ENCODE peak calls at places on chromosomes 4 and X, in eight cellular contexts. V is cardiac fibroblast, H is astrocyte of the spinal cord, L is tibial artery, X is GM10248, D is sigmoid colon, W is A673, K is WTC11. U is an unnamed sample.

GRCh38 chr4:99062120-99062519 is 26.5 kb downstream of the ADH5 start:
- DNase-seq in V (no peak), H (no peak), L (no peak), X (no peak), D (no peak), W (no peak), K (no peak), U (no peak)

GRCh38 chrX:11929476-11929875 is 171.4 kb downstream of the MSL3 start:
- DNase-seq in V (peak), H (no peak), L (no peak), X (no peak), D (no peak), W (no peak), K (no peak), U (no peak)

GRCh38 chr4:110224812-110225211 is 26.4 kb upstream of the ELOVL6 start:
- DNase-seq in V (peak), H (no peak), L (no peak), X (no peak), D (no peak), W (no peak), K (no peak), U (no peak)

GRCh38 chr4:65580551-65580950 is 89.7 kb downstream of the EPHA5 start:
- DNase-seq in V (peak), H (peak), L (no peak), X (no peak), D (no peak), W (peak), K (no peak), U (no peak)

GRCh38 chrX:15472523-15472922 is 20.6 kb downstream of the PIR start:
- DNase-seq in V (peak), H (no peak), L (no peak), X (no peak), D (no peak), W (no peak), K (no peak), U (no peak)

GRCh38 chr4:86544313-86544966 is 49.7 kb upstream of the PTPN13 start:
- DNase-seq in V (no peak), H (no peak), L (no peak), X (peak), D (no peak), W (peak), K (no peak), U (no peak)

GRCh38 chr4:18075823-18076433 is 54.4 kb upstream of the LCORL start:
- DNase-seq in V (peak), H (no peak), L (peak), X (no peak), D (no peak), W (peak), K (peak), U (no peak)

GRCh38 chr4:26325191-26325590 is 4.4 kb downstream of the RBPJ start:
- DNase-seq in V (peak), H (peak), L (no peak), X (no peak), D (no peak), W (peak), K (no peak), U (no peak)

GRCh38 chr4:77921701-77922100 is 59.1 kb downstream of the MRPL1 start:
- DNase-seq in V (peak), H (peak), L (no peak), X (no peak), D (no peak), W (peak), K (no peak), U (no peak)

GRCh38 chr4:124288706-124289486 is 423.6 kb downstream of the ANKRD50 start:
- DNase-seq in V (no peak), H (no peak), L (no peak), X (no peak), D (no peak), W (no peak), K (no peak), U (no peak)
- TF ChIP-seq CTCF in V (no peak), H (peak), L (no peak), X (no peak), D (no peak), W (no peak), K (no peak), U (no peak)

DNA sequence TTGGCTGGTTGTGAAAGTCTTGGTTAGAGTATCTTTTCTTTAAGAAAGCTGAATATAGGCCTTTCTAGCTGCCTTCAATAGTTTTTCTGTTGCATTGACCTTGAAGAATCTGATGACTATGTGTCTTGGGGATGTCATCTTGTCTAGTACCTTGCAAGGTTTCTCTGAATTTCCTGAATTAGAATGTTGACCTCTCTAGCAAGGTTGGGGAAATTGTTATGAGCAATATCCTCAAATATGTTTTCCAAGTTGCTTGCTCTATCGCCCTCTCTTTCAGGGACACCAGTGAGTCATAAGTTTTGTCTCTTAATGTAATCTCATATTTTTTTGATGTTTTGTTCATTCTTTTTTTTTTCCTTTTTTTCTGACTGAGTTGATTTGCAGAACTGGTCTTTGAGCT is 194.7 kb downstream of the RAB28 start:
- DNase-seq in V (peak), H (peak), L (no peak), X (no peak), D (no peak), W (no peak), K (no peak), U (no peak)
- TF ChIP-seq CTCF in V (no peak), H (no peak), L (no peak), X (no peak), D (no peak), W (no peak), K (no peak), U (no peak)

GRCh38 chrX:135434258-135435138 is 12.8 kb downstream of the SMIM10L2A start:
- DNase-seq in V (no peak), H (no peak), L (no peak), X (no peak), D (no peak), W (no peak), K (no peak), U (no peak)

GRCh38 chrX:135431886-135432285 is 10.1 kb downstream of the SMIM10L2A start:
- DNase-seq in V (no peak), H (no peak), L (no peak), X (no peak), D (no peak), W (no peak), K (no peak), U (no peak)

GRCh38 chrX:135432453-135432852 is 10.7 kb downstream of the SMIM10L2A start:
- DNase-seq in V (no peak), H (no peak), L (no peak), X (no peak), D (no peak), W (no peak), K (no peak), U (no peak)

GRCh38 chrX:135433531-135434257 is 11.9 kb downstream of the SMIM10L2A start:
- DNase-seq in V (no peak), H (no peak), L (no peak), X (no peak), D (no peak), W (no peak), K (no peak), U (no peak)

GRCh38 chrX:135432881-135433521 is 11.3 kb downstream of the SMIM10L2A start:
- DNase-seq in V (peak), H (no peak), L (no peak), X (no peak), D (no peak), W (peak), K (no peak), U (no peak)
- TF ChIP-seq CTCF in V (no peak), H (no peak), L (no peak), X (no peak), D (no peak), W (no peak), K (no peak), U (no peak)

DNA sequence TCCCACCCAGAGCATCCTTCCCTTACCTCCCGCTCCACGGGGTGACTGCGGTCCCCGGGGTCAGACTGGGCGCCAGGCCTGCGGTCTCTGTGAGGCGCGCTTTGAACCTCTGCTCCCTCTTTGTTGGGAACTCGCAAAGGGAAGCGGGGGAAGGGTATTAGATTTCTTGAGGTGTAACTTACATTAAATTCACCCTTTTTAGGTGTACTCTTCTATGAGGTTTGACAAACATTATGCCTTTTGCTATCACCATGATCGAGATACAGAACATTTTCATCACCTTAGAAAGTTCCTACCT is 569 bp downstream of the DCK start:
- DNase-seq in V (no peak), H (no peak), L (no peak), X (no peak), D (no peak), W (no peak), K (no peak), U (no peak)
- TF ChIP-seq CTCF in V (no peak), H (no peak), L (no peak), X (no peak), D (no peak), W (no peak), K (no peak), U (no peak)

GRCh38 chr4:80322716-80323115 is 12.8 kb upstream of the CFAP299 start:
- DNase-seq in V (peak), H (peak), L (no peak), X (no peak), D (no peak), W (no peak), K (no peak), U (no peak)
- TF ChIP-seq CTCF in V (peak), H (peak), L (no peak), X (no peak), D (no peak), W (no peak), K (no peak), U (no peak)

U was measured in glutamatergic neuron.